ENCODE peak calls at places on chromosomes 13 and 19, in eight cellular contexts. One of them, this sample, is unnamed.

GRCh38 chr19:5452594-5453565 is 2.3 kb upstream of the ZNRF4 start:
- DNase-seq in thyroid gland: no peak
- DNase-seq in esophagus squamous epithelium: no peak
- DNase-seq in GOT3: no peak
- DNase-seq in RKO: peak
- DNase-seq in cerebellum: no peak
- DNase-seq in AG09319: no peak
- DNase-seq in fibroblast of lung: no peak
- DNase-seq in this sample: no peak

GRCh38 chr13:53007872-53008271 is 20.7 kb upstream of the OLFM4 start:
- DNase-seq in thyroid gland: peak
- DNase-seq in esophagus squamous epithelium: no peak
- DNase-seq in GOT3: no peak
- DNase-seq in RKO: no peak
- DNase-seq in cerebellum: no peak
- DNase-seq in AG09319: no peak
- DNase-seq in fibroblast of lung: no peak
- DNase-seq in this sample: no peak

GRCh38 chr19:48319647-48320537 is 5.5 kb upstream of the EMP3 start:
- DNase-seq in thyroid gland: peak
- DNase-seq in esophagus squamous epithelium: no peak
- DNase-seq in GOT3: peak
- DNase-seq in RKO: peak
- DNase-seq in cerebellum: no peak
- DNase-seq in AG09319: peak
- DNase-seq in fibroblast of lung: peak
- DNase-seq in this sample: peak

GRCh38 chr13:62551588-62551987 is 1135.9 kb upstream of the PCDH20 start:
- DNase-seq in thyroid gland: no peak
- DNase-seq in esophagus squamous epithelium: no peak
- DNase-seq in GOT3: no peak
- DNase-seq in RKO: no peak
- DNase-seq in cerebellum: no peak
- DNase-seq in AG09319: no peak
- DNase-seq in fibroblast of lung: no peak
- DNase-seq in this sample: no peak

GRCh38 chr13:48731957-48732569 is 78.3 kb downstream of the CYSLTR2 start:
- DNase-seq in thyroid gland: peak
- DNase-seq in esophagus squamous epithelium: no peak
- DNase-seq in GOT3: no peak
- DNase-seq in RKO: no peak
- DNase-seq in cerebellum: no peak
- DNase-seq in AG09319: no peak
- DNase-seq in fibroblast of lung: no peak
- DNase-seq in this sample: peak

GRCh38 chr13:27130223-27131015 is 41.2 kb downstream of the USP12 start:
- DNase-seq in thyroid gland: no peak
- DNase-seq in esophagus squamous epithelium: no peak
- DNase-seq in GOT3: no peak
- DNase-seq in RKO: peak
- DNase-seq in cerebellum: no peak
- DNase-seq in AG09319: no peak
- DNase-seq in fibroblast of lung: peak
- DNase-seq in this sample: no peak

GRCh38 chr13:105343134-105343806 is 1192.2 kb downstream of the EFNB2 start:
- DNase-seq in thyroid gland: peak
- DNase-seq in esophagus squamous epithelium: no peak
- DNase-seq in GOT3: no peak
- DNase-seq in RKO: no peak
- DNase-seq in cerebellum: no peak
- DNase-seq in AG09319: no peak
- DNase-seq in fibroblast of lung: peak
- DNase-seq in this sample: no peak

GRCh38 chr13:113307491-113307890 is 10.5 kb downstream of the LAMP1 start:
- DNase-seq in thyroid gland: no peak
- DNase-seq in esophagus squamous epithelium: no peak
- DNase-seq in GOT3: no peak
- DNase-seq in RKO: no peak
- DNase-seq in cerebellum: no peak
- DNase-seq in AG09319: no peak
- DNase-seq in fibroblast of lung: no peak
- DNase-seq in this sample: no peak

GRCh38 chr19:18349524-18350128 is 9.2 kb downstream of the PGPEP1 start:
- DNase-seq in thyroid gland: peak
- DNase-seq in esophagus squamous epithelium: no peak
- DNase-seq in GOT3: no peak
- DNase-seq in RKO: no peak
- DNase-seq in cerebellum: peak
- DNase-seq in AG09319: no peak
- DNase-seq in fibroblast of lung: peak
- DNase-seq in this sample: peak

This sample was measured in small intestine.